ENCODE peak calls at places on chromosomes 7 and 10, in five cellular contexts. O, C, B, Z and J are unnamed samples.

GRCh38 chr7:140122975-140123374 is 53.8 kb downstream of the KDM7A start:
- DNase-seq in O (no peak), Z (no peak), C (no peak), B (no peak), J (no peak)

GRCh38 chr7:1646957-1647891 is 22.9 kb upstream of the ELFN1 start:
- DNase-seq in Z (no peak), C (peak), B (no peak), O (peak), J (no peak)

GRCh38 chr10:35135861-35136260 is 9.2 kb downstream of the CREM start:
- DNase-seq in B (no peak), Z (no peak), O (no peak), C (no peak), J (no peak)

GRCh38 chr10:113319450-113319849 is 233.4 kb upstream of the HABP2 start:
- DNase-seq in B (no peak), O (no peak), C (no peak), Z (no peak), J (no peak)

GRCh38 chr7:15851201-15851600 is 164.7 kb upstream of the MEOX2 start:
- DNase-seq in Z (no peak), C (no peak), O (no peak), B (no peak), J (no peak)

GRCh38 chr7:112400141-112400540 is 50.1 kb upstream of the IFRD1 start:
- DNase-seq in B (no peak), C (no peak), O (peak), Z (no peak), J (no peak)

GRCh38 chr10:75475470-75476182 is 44.2 kb downstream of the LRMDA start:
- DNase-seq in Z (no peak), B (no peak), C (peak), O (no peak), J (no peak)

GRCh38 chr7:116211006-116211912 is 920 bp downstream of the TES start:
- DNase-seq in O (peak), Z (peak), C (peak), B (no peak), J (no peak)

GRCh38 chr10:24374134-24374915 is 165.4 kb downstream of the KIAA1217 start:
- DNase-seq in B (no peak), Z (no peak), O (peak), C (no peak), J (no peak)

GRCh38 chr7:89887489-89887888 is 266.8 kb upstream of the STEAP1 start:
- DNase-seq in B (peak), Z (no peak), C (no peak), O (no peak), J (no peak)

GRCh38 chr7:15829689-15830088 is 143.2 kb upstream of the MEOX2 start:
- DNase-seq in Z (no peak), O (no peak), C (no peak), B (no peak), J (no peak)

GRCh38 chr10:124737221-124737620 is 7.0 kb downstream of the FAM53B start:
- DNase-seq in Z (no peak), C (no peak), B (no peak), O (no peak), J (no peak)